ENCODE peak calls at places on chromosome 4, in five cellular contexts. One of them, this sample, is unnamed.

GRCh38 chr4:101065346-101065745 is 282.0 kb downstream of the PPP3CA start:
- ATAC-seq in GM12878: no peak
- ATAC-seq in K562: no peak
- ATAC-seq in upper lobe of left lung: no peak
- ATAC-seq in HepG2: no peak
- ATAC-seq in this sample: no peak

GRCh38 chr4:77783881-77784280 is 35.3 kb downstream of the CNOT6L start:
- ATAC-seq in HepG2: no peak
- ATAC-seq in GM12878: no peak
- ATAC-seq in K562: no peak
- ATAC-seq in upper lobe of left lung: no peak
- ATAC-seq in this sample: no peak

GRCh38 chr4:16626945-16627344 is 271.5 kb downstream of the LDB2 start:
- ATAC-seq in K562: no peak
- ATAC-seq in upper lobe of left lung: peak; percentile 92
- ATAC-seq in HepG2: no peak
- ATAC-seq in GM12878: no peak
- ATAC-seq in this sample: peak; percentile 92

GRCh38 chr4:86600007-86600653 is 6.0 kb downstream of the PTPN13 start:
- ATAC-seq in GM12878: peak; percentile 7
- ATAC-seq in HepG2: no peak
- ATAC-seq in upper lobe of left lung: no peak
- ATAC-seq in K562: no peak
- ATAC-seq in this sample: no peak

GRCh38 chr4:8858188-8858924 is 13.3 kb downstream of the HMX1 start:
- ATAC-seq in GM12878: no peak
- ATAC-seq in upper lobe of left lung: no peak
- ATAC-seq in HepG2: no peak
- ATAC-seq in K562: no peak
- ATAC-seq in this sample: no peak

GRCh38 chr4:188949608-188950007 is 810.4 kb downstream of the TRIML1 start:
- ATAC-seq in K562: no peak
- ATAC-seq in GM12878: no peak
- ATAC-seq in upper lobe of left lung: no peak
- ATAC-seq in HepG2: no peak
- ATAC-seq in this sample: no peak

GRCh38 chr4:187849556-187850245 is 145.9 kb upstream of the ZFP42 start:
- ATAC-seq in GM12878: no peak
- ATAC-seq in K562: no peak
- ATAC-seq in upper lobe of left lung: no peak
- ATAC-seq in HepG2: no peak
- ATAC-seq in this sample: no peak

GRCh38 chr4:185202984-185203379 is 818 bp downstream of the CFAP97 start:
- ATAC-seq in HepG2: peak; percentile 14
- ATAC-seq in upper lobe of left lung: no peak
- ATAC-seq in K562: peak; percentile 25
- ATAC-seq in GM12878: peak; percentile 16
- ATAC-seq in this sample: no peak

GRCh38 chr4:118918388-118918787 is 29.7 kb downstream of the SYNPO2 start:
- ATAC-seq in K562: no peak
- ATAC-seq in upper lobe of left lung: peak; percentile 54
- ATAC-seq in GM12878: no peak
- ATAC-seq in HepG2: no peak
- ATAC-seq in this sample: peak; percentile 54

GRCh38 chr4:56253631-56254241 is 133.6 kb downstream of the AASDH start:
- ATAC-seq in HepG2: no peak
- ATAC-seq in upper lobe of left lung: no peak
- ATAC-seq in K562: no peak
- ATAC-seq in GM12878: no peak
- ATAC-seq in this sample: no peak

GRCh38 chr4:174474457-174475075 is 47.7 kb downstream of the HPGD start:
- ATAC-seq in upper lobe of left lung: no peak
- ATAC-seq in K562: peak; percentile 49
- ATAC-seq in HepG2: no peak
- ATAC-seq in GM12878: no peak
- ATAC-seq in this sample: no peak

GRCh38 chr4:76219299-76220055 is 5.9 kb upstream of the SCARB2 start:
- ATAC-seq in upper lobe of left lung: peak; percentile 66
- ATAC-seq in HepG2: peak; percentile 60
- ATAC-seq in GM12878: no peak
- ATAC-seq in K562: no peak
- ATAC-seq in this sample: peak; percentile 83

GRCh38 chr4:110586137-110586850 is 36.6 kb downstream of the PITX2 start:
- ATAC-seq in GM12878: peak; percentile 43
- ATAC-seq in upper lobe of left lung: peak; percentile 66
- ATAC-seq in K562: peak; percentile 64
- ATAC-seq in HepG2: no peak
- ATAC-seq in this sample: peak; percentile 60

GRCh38 chr4:107164962-107165361 is 128.8 kb upstream of the DKK2 start:
- ATAC-seq in HepG2: no peak
- ATAC-seq in GM12878: no peak
- ATAC-seq in K562: no peak
- ATAC-seq in upper lobe of left lung: no peak
- ATAC-seq in this sample: no peak

GRCh38 chr4:83114576-83114975 is at the start of gene PLAC8:
- ATAC-seq in GM12878: peak; percentile 52
- ATAC-seq in K562: peak; percentile 56
- ATAC-seq in upper lobe of left lung: no peak
- ATAC-seq in HepG2: peak; percentile 76
- ATAC-seq in this sample: no peak

GRCh38 chr4:40301592-40301991 is 33.5 kb upstream of the CHRNA9 start:
- ATAC-seq in K562: peak; percentile 54
- ATAC-seq in GM12878: peak; percentile 67
- ATAC-seq in upper lobe of left lung: no peak
- ATAC-seq in HepG2: no peak
- ATAC-seq in this sample: no peak

GRCh38 chr4:25821899-25822298 is 40.9 kb downstream of the SEL1L3 start:
- ATAC-seq in HepG2: no peak
- ATAC-seq in upper lobe of left lung: no peak
- ATAC-seq in K562: no peak
- ATAC-seq in GM12878: no peak
- ATAC-seq in this sample: no peak

GRCh38 chr4:5266991-5267390 is 215.7 kb downstream of the STK32B start:
- ATAC-seq in GM12878: no peak
- ATAC-seq in HepG2: no peak
- ATAC-seq in upper lobe of left lung: no peak
- ATAC-seq in K562: no peak
- ATAC-seq in this sample: no peak

GRCh38 chr4:60744767-60745166 is 455.4 kb upstream of the ADGRL3 start:
- ATAC-seq in HepG2: no peak
- ATAC-seq in GM12878: no peak
- ATAC-seq in upper lobe of left lung: no peak
- ATAC-seq in K562: no peak
- ATAC-seq in this sample: no peak

GRCh38 chr4:128823025-128823661 is 13.6 kb downstream of the JADE1 start:
- ATAC-seq in HepG2: no peak
- ATAC-seq in upper lobe of left lung: peak; percentile 56
- ATAC-seq in GM12878: no peak
- ATAC-seq in K562: no peak
- ATAC-seq in this sample: peak; percentile 53

GRCh38 chr4:100357542-100357941 is 160.3 kb downstream of the EMCN start:
- ATAC-seq in K562: no peak
- ATAC-seq in upper lobe of left lung: no peak
- ATAC-seq in HepG2: no peak
- ATAC-seq in GM12878: no peak
- ATAC-seq in this sample: no peak

GRCh38 chr4:105560488-105560887 is 8.1 kb downstream of the ARHGEF38 start:
- ATAC-seq in GM12878: no peak
- ATAC-seq in K562: no peak
- ATAC-seq in upper lobe of left lung: no peak
- ATAC-seq in HepG2: no peak
- ATAC-seq in this sample: no peak

GRCh38 chr4:82560853-82561744 is 689 bp downstream of the TMEM150C start:
- ATAC-seq in HepG2: peak; percentile 68
- ATAC-seq in upper lobe of left lung: peak; percentile 40
- ATAC-seq in GM12878: no peak
- ATAC-seq in K562: no peak
- ATAC-seq in this sample: peak; percentile 69

GRCh38 chr4:78313754-78314120 is 237.8 kb upstream of the ANXA3 start:
- ATAC-seq in upper lobe of left lung: no peak
- ATAC-seq in K562: no peak
- ATAC-seq in HepG2: no peak
- ATAC-seq in GM12878: peak; percentile 75
- ATAC-seq in this sample: no peak

DNA sequence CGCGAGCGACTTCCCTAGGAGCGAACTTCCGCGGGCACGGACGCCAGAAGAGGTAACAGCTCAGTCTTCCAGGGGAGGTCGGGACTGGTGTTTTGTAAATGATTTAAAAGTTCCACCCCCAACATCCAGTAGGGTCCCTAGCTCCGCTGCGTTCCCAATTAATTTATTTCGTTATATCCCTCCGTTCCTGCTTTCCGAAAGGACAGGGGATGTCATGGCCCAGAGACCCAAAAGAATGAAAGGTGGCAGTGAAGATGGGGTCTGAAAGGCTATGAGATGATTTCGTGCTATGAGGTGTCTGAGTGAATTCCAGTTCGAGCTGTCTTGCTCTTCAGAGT is 373 bp upstream of the SMIM43 start:
- ATAC-seq in K562: no peak
- ATAC-seq in upper lobe of left lung: no peak
- ATAC-seq in HepG2: peak; percentile 36
- ATAC-seq in GM12878: no peak
- ATAC-seq in this sample: no peak
- H3K4me3 ChIP-seq in K562: no peak overlapping the region
- H3K4me3 ChIP-seq in upper lobe of left lung: peak overlapping the region; percentile 37
- H3K4me3 ChIP-seq in HepG2: no peak overlapping the region
- H3K4me3 ChIP-seq in GM12878: peak overlapping the region; percentile 2
- H3K4me3 ChIP-seq in this sample: peak overlapping the region; percentile 6

GRCh38 chr4:7656244-7656800 is 221.6 kb upstream of the PSAPL1 start:
- ATAC-seq in GM12878: no peak
- ATAC-seq in upper lobe of left lung: no peak
- ATAC-seq in K562: no peak
- ATAC-seq in HepG2: no peak
- ATAC-seq in this sample: no peak
- TF ChIP-seq POLR2AphosphoS5 in GM12878: no peak
- TF ChIP-seq POLR2AphosphoS5 in upper lobe of left lung: no peak
- TF ChIP-seq POLR2AphosphoS5 in K562: no peak
- TF ChIP-seq POLR2AphosphoS5 in HepG2: no peak
- TF ChIP-seq POLR2AphosphoS5 in this sample: no peak

GRCh38 chr4:148333265-148333664 is 108.9 kb downstream of the NR3C2 start:
- ATAC-seq in GM12878: no peak
- ATAC-seq in K562: no peak
- ATAC-seq in HepG2: no peak
- ATAC-seq in upper lobe of left lung: no peak
- ATAC-seq in this sample: no peak

GRCh38 chr4:148330161-148330560 is 112.1 kb downstream of the NR3C2 start:
- ATAC-seq in upper lobe of left lung: no peak
- ATAC-seq in HepG2: no peak
- ATAC-seq in K562: no peak
- ATAC-seq in GM12878: no peak
- ATAC-seq in this sample: no peak

GRCh38 chr4:148329751-148330150 is 112.5 kb downstream of the NR3C2 start:
- ATAC-seq in K562: no peak
- ATAC-seq in HepG2: no peak
- ATAC-seq in GM12878: no peak
- ATAC-seq in upper lobe of left lung: no peak
- ATAC-seq in this sample: no peak

GRCh38 chr4:148327683-148328082 is 114.5 kb downstream of the NR3C2 start:
- ATAC-seq in K562: no peak
- ATAC-seq in upper lobe of left lung: no peak
- ATAC-seq in GM12878: no peak
- ATAC-seq in HepG2: no peak
- ATAC-seq in this sample: no peak

DNA sequence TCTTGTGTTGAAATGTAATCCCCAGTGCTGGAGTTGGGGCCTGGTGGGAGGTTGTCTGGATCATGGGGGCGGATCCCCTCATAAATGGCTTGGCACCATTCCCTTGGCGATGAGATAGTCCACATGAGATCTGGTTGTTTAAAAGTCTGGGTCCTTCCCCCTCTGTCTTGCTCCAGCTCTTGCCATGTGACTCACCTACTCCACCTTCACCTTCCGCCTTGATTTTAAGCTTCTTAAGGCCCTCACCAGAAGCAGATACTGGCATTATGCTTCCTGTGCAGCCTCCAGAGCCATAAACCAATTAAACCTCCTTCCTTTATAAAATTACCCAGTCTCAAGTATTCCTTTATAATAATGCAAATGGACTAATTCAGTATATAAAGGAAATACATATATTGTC is 111.5 kb downstream of the NR3C2 start:
- ATAC-seq in K562: no peak
- ATAC-seq in GM12878: no peak
- ATAC-seq in HepG2: no peak
- ATAC-seq in upper lobe of left lung: no peak
- ATAC-seq in this sample: no peak
- TF ChIP-seq EP300 in K562: no peak
- TF ChIP-seq EP300 in GM12878: no peak
- TF ChIP-seq EP300 in HepG2: no peak
- TF ChIP-seq EP300 in upper lobe of left lung: no peak
- TF ChIP-seq EP300 in this sample: no peak

DNA sequence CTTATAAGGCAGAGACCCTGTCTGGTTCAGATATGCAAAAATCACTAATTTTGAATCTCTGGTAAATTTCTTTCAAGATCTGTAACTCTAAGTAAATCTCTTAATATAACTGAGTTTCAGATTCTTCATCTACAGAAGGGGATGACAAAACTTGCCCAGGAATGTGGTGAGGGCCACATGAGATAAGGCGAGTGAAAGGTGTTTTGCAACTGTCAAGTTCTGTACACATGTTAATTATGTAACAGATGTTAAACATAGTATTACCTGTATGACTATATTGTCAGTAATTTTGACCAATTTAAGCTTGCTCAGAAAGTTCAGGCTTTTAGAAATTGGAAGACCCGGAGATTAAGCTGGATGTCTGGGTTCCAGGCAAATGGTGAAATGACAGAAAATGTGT is 549 bp upstream of the GLRB start:
- ATAC-seq in GM12878: no peak
- ATAC-seq in HepG2: peak; percentile 21
- ATAC-seq in upper lobe of left lung: no peak
- ATAC-seq in K562: no peak
- ATAC-seq in this sample: no peak
- H3K4me3 ChIP-seq in GM12878: no peak overlapping the region
- H3K4me3 ChIP-seq in HepG2: peak overlapping the region; percentile 37
- H3K4me3 ChIP-seq in upper lobe of left lung: peak overlapping the region; percentile 63
- H3K4me3 ChIP-seq in K562: no peak overlapping the region
- H3K4me3 ChIP-seq in this sample: peak overlapping the region; percentile 53

GRCh38 chr4:182303847-182304246 is 60.6 kb downstream of the TENM3 start:
- ATAC-seq in HepG2: no peak
- ATAC-seq in GM12878: no peak
- ATAC-seq in K562: no peak
- ATAC-seq in upper lobe of left lung: no peak
- ATAC-seq in this sample: no peak

GRCh38 chr4:182310316-182310715 is 67.1 kb downstream of the TENM3 start:
- ATAC-seq in GM12878: no peak
- ATAC-seq in K562: no peak
- ATAC-seq in HepG2: no peak
- ATAC-seq in upper lobe of left lung: no peak
- ATAC-seq in this sample: no peak

GRCh38 chr4:182309877-182310276 is 66.7 kb downstream of the TENM3 start:
- ATAC-seq in HepG2: no peak
- ATAC-seq in GM12878: no peak
- ATAC-seq in K562: no peak
- ATAC-seq in upper lobe of left lung: no peak
- ATAC-seq in this sample: no peak

GRCh38 chr4:182306792-182307507 is 63.7 kb downstream of the TENM3 start:
- ATAC-seq in K562: no peak
- ATAC-seq in HepG2: no peak
- ATAC-seq in GM12878: peak; percentile 44
- ATAC-seq in upper lobe of left lung: no peak
- ATAC-seq in this sample: no peak

GRCh38 chr4:182307746-182308145 is 64.5 kb downstream of the TENM3 start:
- ATAC-seq in K562: no peak
- ATAC-seq in HepG2: no peak
- ATAC-seq in GM12878: no peak
- ATAC-seq in upper lobe of left lung: peak; percentile 31
- ATAC-seq in this sample: no peak
- TF ChIP-seq POLR2AphosphoS5 in K562: no peak
- TF ChIP-seq POLR2AphosphoS5 in HepG2: no peak
- TF ChIP-seq POLR2AphosphoS5 in GM12878: no peak
- TF ChIP-seq POLR2AphosphoS5 in upper lobe of left lung: no peak
- TF ChIP-seq POLR2AphosphoS5 in this sample: no peak